ENCODE peak calls at places on chromosomes 7 and 10, in five cellular contexts. A is prostate gland; N is CD8-positive, alpha-beta memory T cell; P is HCT116; E is OCI-LY7. U is an unnamed sample.

GRCh38 chr10:80686734-80687561 is 149.2 kb downstream of the SH2D4B start:
- DNase-seq in A (no peak), N (no peak), P (no peak), E (no peak), U (no peak)

GRCh38 chr7:20787658-20788057 is 972 bp upstream of the SP8 start:
- DNase-seq in A (no peak), N (no peak), P (no peak), E (no peak), U (no peak)

GRCh38 chr10:32413513-32413912 is 32.4 kb upstream of the CCDC7 start:
- DNase-seq in A (no peak), N (no peak), P (peak), E (no peak), U (no peak)

GRCh38 chr7:42747073-42747472 is 164.8 kb downstream of the C7orf25 start:
- DNase-seq in A (no peak), N (no peak), P (no peak), E (no peak), U (no peak)

GRCh38 chr10:89332092-89332633 is 4.4 kb downstream of the IFIT3 start:
- DNase-seq in A (no peak), N (peak), P (no peak), E (peak), U (peak)

GRCh38 chr7:1493129-1493528 is 11.1 kb downstream of the INTS1 start:
- DNase-seq in A (no peak), N (no peak), P (no peak), E (no peak), U (no peak)

GRCh38 chr7:101287032-101287431 is 34.6 kb downstream of the IFT22 start:
- DNase-seq in A (no peak), N (no peak), P (no peak), E (no peak), U (no peak)

GRCh38 chr10:5697342-5697741 is 12.7 kb downstream of the TASOR2 start:
- DNase-seq in A (no peak), N (no peak), P (no peak), E (no peak), U (no peak)

GRCh38 chr10:47022311-47023131 is 111.3 kb downstream of the PTPN20 start:
- DNase-seq in A (no peak), N (no peak), P (no peak), E (no peak), U (no peak)

GRCh38 chr10:12709516-12709915 is 292.0 kb downstream of the CCDC3 start:
- DNase-seq in A (no peak), N (no peak), P (no peak), E (no peak), U (no peak)

GRCh38 chr7:74587435-74588126 is 69.9 kb upstream of the GTF2I start:
- DNase-seq in A (peak), N (no peak), P (no peak), E (peak), U (no peak)

GRCh38 chr7:148701414-148701813 is 2.7 kb downstream of the CUL1 start:
- DNase-seq in A (no peak), N (no peak), P (no peak), E (no peak), U (no peak)

GRCh38 chr10:9198611-9199010 is 1144.1 kb downstream of the GATA3 start:
- DNase-seq in A (no peak), N (no peak), P (no peak), E (no peak), U (no peak)

GRCh38 chr10:92395271-92395670 is 104.3 kb downstream of the MARCHF5 start:
- DNase-seq in A (no peak), N (no peak), P (no peak), E (no peak), U (no peak)

GRCh38 chr7:1403844-1404404 is 55.3 kb downstream of the MICALL2 start:
- DNase-seq in A (no peak), N (no peak), P (no peak), E (no peak), U (no peak)

GRCh38 chr10:89062861-89063260 is 72.3 kb downstream of the FAS start:
- DNase-seq in A (no peak), N (no peak), P (no peak), E (no peak), U (no peak)

GRCh38 chr10:68560201-68560915 is at the start of gene TET1:
- DNase-seq in A (no peak), N (no peak), P (peak), E (peak), U (no peak)

GRCh38 chr10:68562666-68563522 is 2.8 kb downstream of the TET1 start:
- DNase-seq in A (no peak), N (no peak), P (no peak), E (peak), U (peak)

GRCh38 chr7:150307129-150307528 is 16.0 kb upstream of the LRRC61 start:
- DNase-seq in A (no peak), N (no peak), P (no peak), E (no peak), U (no peak)

GRCh38 chr7:123431075-123431614 is 103.2 kb downstream of the IQUB start:
- DNase-seq in A (no peak), N (no peak), P (peak), E (no peak), U (no peak)

GRCh38 chr10:1185911-1186692 is 129.9 kb downstream of the WDR37 start:
- DNase-seq in A (no peak), N (no peak), P (no peak), E (no peak), U (no peak)

GRCh38 chr7:128405345-128406146 is 4.2 kb downstream of the IMPDH1 start:
- DNase-seq in A (no peak), N (peak), P (no peak), E (peak), U (peak)

GRCh38 chr7:43112088-43112940 is at the start of gene HECW1:
- DNase-seq in A (no peak), N (no peak), P (no peak), E (no peak), U (no peak)

GRCh38 chr10:86711237-86711956 is 43.1 kb downstream of the LDB3 start:
- DNase-seq in A (peak), N (peak), P (peak), E (peak), U (peak)

GRCh38 chr10:86709786-86710185 is 41.5 kb downstream of the LDB3 start:
- DNase-seq in A (no peak), N (no peak), P (no peak), E (no peak), U (no peak)

GRCh38 chr10:86708783-86709778 is 40.8 kb downstream of the LDB3 start:
- DNase-seq in A (no peak), N (peak), P (no peak), E (no peak), U (no peak)

GRCh38 chr10:86711957-86712708 is 43.8 kb downstream of the LDB3 start:
- DNase-seq in A (peak), N (no peak), P (no peak), E (peak), U (no peak)

DNA sequence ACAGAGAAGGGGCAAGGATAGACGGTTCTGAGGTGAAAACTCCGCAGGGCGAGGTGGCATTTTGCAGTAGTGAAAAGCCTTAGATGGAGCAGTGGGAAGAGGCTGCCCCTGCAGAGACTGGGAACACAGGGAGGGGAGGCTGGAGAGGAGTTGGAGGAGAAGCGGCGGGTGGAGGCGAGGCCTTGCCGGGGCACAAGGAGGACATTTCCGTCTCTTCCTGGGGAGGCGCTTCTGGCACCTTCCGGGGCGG is 42.6 kb downstream of the LDB3 start:
- DNase-seq in A (no peak), N (no peak), P (no peak), E (no peak), U (no peak)
- H3K27ac ChIP-seq in A (peak), N (peak), P (peak), E (no peak), U (peak)

GRCh38 chr7:77328669-77329068 is 87.5 kb downstream of the GSAP start:
- DNase-seq in A (no peak), N (no peak), P (no peak), E (no peak), U (no peak)

GRCh38 chr7:77330169-77330882 is 85.8 kb downstream of the GSAP start:
- DNase-seq in A (no peak), N (no peak), P (no peak), E (peak), U (no peak)

GRCh38 chr7:77327067-77327931 is 88.8 kb downstream of the GSAP start:
- DNase-seq in A (peak), N (no peak), P (no peak), E (no peak), U (no peak)

GRCh38 chr7:77327932-77328628 is 88.1 kb downstream of the GSAP start:
- DNase-seq in A (no peak), N (no peak), P (no peak), E (no peak), U (peak)

GRCh38 chr7:77329466-77330168 is 86.5 kb downstream of the GSAP start:
- DNase-seq in A (no peak), N (no peak), P (no peak), E (no peak), U (no peak)
- H3K27ac ChIP-seq in A (no peak), N (no peak), P (no peak), E (no peak), U (no peak)

DNA sequence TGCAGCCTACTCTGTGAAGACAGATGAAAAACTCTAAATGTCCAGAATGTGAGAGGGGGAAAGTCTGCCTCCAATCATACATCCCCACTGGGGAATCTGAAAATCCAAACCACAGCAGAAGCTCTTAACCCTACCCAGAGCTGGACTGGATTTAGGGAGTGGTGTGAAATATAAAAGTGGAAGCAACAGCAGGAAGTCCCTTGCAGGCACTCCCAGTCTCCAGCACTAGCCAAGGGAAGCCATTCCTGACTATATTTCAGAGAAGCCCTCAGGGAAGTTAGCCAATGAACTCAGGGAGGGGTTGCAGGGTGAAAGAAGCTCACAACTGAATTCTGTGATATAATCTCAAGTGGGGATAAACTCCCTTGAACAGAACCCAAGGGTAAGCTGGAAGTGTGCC is 51.5 kb downstream of the CRPPA start:
- DNase-seq in A (no peak), N (no peak), P (no peak), E (no peak), U (no peak)
- H3K27ac ChIP-seq in A (peak), N (no peak), P (no peak), E (no peak), U (no peak)

DNA sequence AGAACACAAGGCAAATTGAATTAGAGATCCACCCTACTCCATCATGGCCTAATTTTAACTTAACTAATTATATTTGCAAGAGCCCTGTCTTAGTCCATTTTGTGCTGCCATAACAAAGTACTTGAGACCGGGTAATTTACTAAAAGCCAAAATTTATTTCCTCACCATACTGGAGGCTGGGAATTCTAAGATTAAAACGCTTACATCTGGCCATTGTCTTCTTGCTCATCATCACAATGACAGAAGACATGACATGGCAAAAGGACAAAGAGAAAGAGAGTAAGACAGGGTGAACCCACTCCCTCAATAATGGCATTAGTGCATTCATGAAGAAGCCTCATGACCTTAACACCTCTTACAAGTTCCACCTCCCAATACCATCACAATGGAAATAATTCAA is 1068.6 kb downstream of the DNAJB9 start:
- DNase-seq in A (no peak), N (no peak), P (no peak), E (no peak), U (no peak)
- H3K27ac ChIP-seq in A (no peak), N (no peak), P (no peak), E (no peak), U (no peak)

DNA sequence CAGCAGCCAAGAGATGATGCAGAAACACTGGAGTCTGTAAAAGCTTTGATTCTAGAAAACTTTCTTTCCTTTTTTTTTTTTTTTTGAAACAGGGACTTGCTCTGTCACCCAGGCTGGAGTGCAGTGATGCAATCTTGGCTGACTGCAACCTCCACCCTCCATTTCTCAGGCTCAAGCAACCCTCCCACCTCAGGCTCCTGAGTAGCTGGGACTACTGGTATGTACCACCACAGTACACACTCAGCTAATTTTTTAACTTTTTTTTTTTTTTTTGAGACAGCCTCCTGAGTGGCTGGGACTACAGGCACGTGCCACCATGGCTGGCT is 17.0 kb upstream of the BAG3 start:
- DNase-seq in A (no peak), N (no peak), P (no peak), E (no peak), U (no peak)
- H3K27ac ChIP-seq in A (no peak), N (no peak), P (no peak), E (no peak), U (no peak)

GRCh38 chr7:17680026-17680425 is 260.3 kb downstream of the SNX13 start:
- DNase-seq in A (no peak), N (no peak), P (no peak), E (no peak), U (no peak)
- H3K27ac ChIP-seq in A (no peak), N (no peak), P (no peak), E (no peak), U (no peak)

DNA sequence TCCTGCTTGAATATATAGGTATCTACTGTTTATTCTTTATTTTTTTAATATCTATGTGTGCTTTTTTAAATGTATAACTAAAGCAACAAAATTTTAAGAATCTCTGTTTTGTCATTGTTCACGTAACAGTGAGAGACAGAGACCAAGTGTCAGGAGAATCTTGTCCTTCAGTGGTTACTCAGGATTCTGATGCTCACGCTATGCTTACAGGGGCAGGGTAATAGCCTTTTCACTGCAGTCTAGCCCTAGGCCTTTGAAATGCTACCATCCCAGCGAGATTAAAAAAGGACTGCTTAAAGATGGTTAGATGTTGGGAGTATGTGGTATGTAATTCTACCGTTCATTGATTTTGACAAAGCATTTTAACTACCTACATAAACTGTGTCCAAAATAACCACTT is 71.6 kb upstream of the EGFR start:
- DNase-seq in A (no peak), N (no peak), P (no peak), E (no peak), U (no peak)
- H3K27ac ChIP-seq in A (peak), N (no peak), P (no peak), E (no peak), U (no peak)

U was measured in naive thymus-derived CD4-positive, alpha-beta T cell.